ENCODE peak calls at places on chromosomes 1 and 21, in five cellular contexts. T, C, E, O and Z are unnamed samples.

GRCh38 chr1:228099331-228099732 is 3.8 kb downstream of the C1orf35 start:
- DNase-seq in O (no peak), E (no peak), C (no peak), T (no peak), Z (no peak)

GRCh38 chr1:52603301-52603675 is 1.1 kb downstream of the GPX7 start:
- DNase-seq in O (no peak), E (no peak), T (no peak), C (no peak), Z (no peak)

GRCh38 chr1:67570473-67571143 is 114.4 kb upstream of the GADD45A start:
- DNase-seq in E (peak; percentile 78), C (no peak), T (no peak), O (no peak), Z (no peak)

GRCh38 chr1:30412241-30413110 is 310.9 kb downstream of the MATN1 start:
- DNase-seq in T (peak; percentile 50), O (no peak), C (no peak), E (peak; percentile 34), Z (peak; percentile 20)

GRCh38 chr1:26705788-26706237 is 10.0 kb downstream of the ARID1A start:
- DNase-seq in C (no peak), E (peak; percentile 53), T (no peak), O (no peak), Z (peak; percentile 93)

GRCh38 chr1:226995064-226995965 is 55.2 kb downstream of the COQ8A start:
- DNase-seq in T (no peak), O (no peak), C (no peak), E (no peak), Z (no peak)

GRCh38 chr1:99704356-99704816 is 58.5 kb downstream of the PALMD start:
- DNase-seq in C (peak; percentile 24), E (no peak), O (no peak), T (peak; percentile 64), Z (no peak)

GRCh38 chr1:9191216-9191615 is 43.4 kb upstream of the H6PD start:
- DNase-seq in E (no peak), C (no peak), T (no peak), O (no peak), Z (peak; percentile 29)

GRCh38 chr1:97050501-97050900 is 328.9 kb downstream of the PTBP2 start:
- DNase-seq in E (no peak), O (peak; percentile 33), C (no peak), T (no peak), Z (peak; percentile 36)

GRCh38 chr1:40625076-40625475 is 40.4 kb downstream of the RIMS3 start:
- DNase-seq in O (peak; percentile 38), T (no peak), E (no peak), C (peak; percentile 59), Z (no peak)

GRCh38 chr1:168135116-168135981 is 1.4 kb downstream of the GPR161 start:
- DNase-seq in C (no peak), T (no peak), E (no peak), O (no peak), Z (peak; percentile 32)

GRCh38 chr1:24191860-24192259 is 4.8 kb upstream of the IFNLR1 start:
- DNase-seq in O (no peak), T (no peak), C (no peak), E (no peak), Z (no peak)

GRCh38 chr1:152884085-152884484 is 6.0 kb downstream of the SMCP start:
- DNase-seq in T (no peak), C (no peak), E (no peak), O (no peak), Z (no peak)

GRCh38 chr1:167430849-167431242 is 87.5 kb downstream of the CD247 start:
- DNase-seq in C (no peak), O (no peak), E (no peak), T (no peak), Z (no peak)

GRCh38 chr21:37908691-37909090 is 7.6 kb downstream of the KCNJ6 start:
- DNase-seq in E (no peak), T (no peak), O (no peak), C (no peak), Z (no peak)

GRCh38 chr1:89085781-89086180 is 20.8 kb upstream of the GBP1 start:
- DNase-seq in E (no peak), T (no peak), O (no peak), C (peak; percentile 40), Z (peak; percentile 26)

GRCh38 chr1:152049291-152050073 is 12.7 kb upstream of the S100A11 start:
- DNase-seq in E (no peak), C (no peak), O (no peak), T (no peak), Z (no peak)

GRCh38 chr1:64601207-64601606 is 131.3 kb downstream of the CACHD1 start:
- DNase-seq in E (no peak), O (no peak), T (no peak), C (no peak), Z (peak; percentile 86)

GRCh38 chr21:46033410-46034404 is 52.1 kb downstream of the COL6A1 start:
- DNase-seq in C (no peak), O (no peak), T (peak; percentile 62), E (no peak), Z (no peak)

GRCh38 chr1:234724517-234725176 is 114.7 kb upstream of the IRF2BP2 start:
- DNase-seq in C (peak; percentile 80), E (no peak), O (peak; percentile 32), T (peak; percentile 81), Z (no peak)

GRCh38 chr1:58718435-58718834 is 18.6 kb upstream of the MYSM1 start:
- DNase-seq in C (no peak), E (no peak), O (no peak), T (no peak), Z (peak; percentile 47)

GRCh38 chr1:202860744-202861419 is 28.1 kb downstream of the RABIF start:
- DNase-seq in T (peak; percentile 83), O (peak; percentile 85), E (peak; percentile 51), C (peak; percentile 89), Z (peak; percentile 82)

GRCh38 chr1:183515002-183515689 is 42.8 kb downstream of the SMG7 start:
- DNase-seq in O (no peak), T (no peak), C (no peak), E (no peak), Z (no peak)

GRCh38 chr1:31751822-31752241 is 12.3 kb downstream of the ADGRB2 start:
- DNase-seq in C (no peak), E (no peak), O (no peak), T (no peak), Z (no peak)

GRCh38 chr1:45490121-45490622 is 791 bp downstream of the TESK2 start:
- DNase-seq in O (no peak), E (no peak), T (no peak), C (peak; percentile 25), Z (peak; percentile 43)

GRCh38 chr1:53733447-53733931 is 5.5 kb downstream of the GLIS1 start:
- DNase-seq in E (no peak), O (no peak), T (no peak), C (no peak), Z (no peak)

GRCh38 chr1:155961937-155962336 is 16.4 kb downstream of the ARHGEF2 start:
- DNase-seq in O (no peak), C (no peak), E (peak; percentile 96), T (no peak), Z (no peak)

GRCh38 chr1:206455320-206455680 is 15.0 kb upstream of the IKBKE start:
- DNase-seq in T (no peak), O (no peak), E (no peak), C (no peak), Z (no peak)

GRCh38 chr1:206456577-206457375 is 13.5 kb upstream of the IKBKE start:
- DNase-seq in T (peak; percentile 55), E (no peak), C (no peak), O (no peak), Z (no peak)

GRCh38 chr1:206455681-206456344 is 14.5 kb upstream of the IKBKE start:
- DNase-seq in E (no peak), C (no peak), T (no peak), O (peak; percentile 80), Z (peak; percentile 46)

GRCh38 chr1:206459703-206460102 is 10.6 kb upstream of the IKBKE start:
- DNase-seq in E (no peak), T (no peak), O (no peak), C (no peak), Z (no peak)

DNA sequence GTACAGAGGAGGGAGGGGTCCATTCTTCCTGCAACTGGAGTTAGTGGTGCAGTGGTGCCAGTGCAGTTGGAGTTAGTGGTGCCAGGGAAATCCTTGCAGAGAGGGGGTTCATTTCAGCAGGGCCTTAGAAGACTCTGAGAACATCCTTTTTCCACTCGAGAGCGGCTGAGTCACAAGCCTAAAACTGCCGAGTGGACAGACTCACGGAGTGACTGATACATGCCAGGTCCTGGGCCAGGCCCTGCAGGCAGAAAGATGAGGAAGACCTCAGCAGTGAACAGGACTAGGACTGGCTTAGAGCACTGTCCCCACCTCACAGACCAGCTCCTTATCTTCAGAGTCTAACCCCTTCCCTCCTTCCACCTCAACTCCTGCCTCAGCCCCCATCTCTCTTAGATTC is 12.9 kb upstream of the IKBKE start:
- DNase-seq in E (no peak), T (no peak), C (no peak), O (no peak), Z (no peak)
- H3K27ac ChIP-seq in E (no peak overlapping the region), T (no peak overlapping the region), C (no peak overlapping the region), O (no peak overlapping the region), Z (no peak overlapping the region)

GRCh38 chr21:43785134-43785533 is 4.2 kb upstream of the RRP1 start:
- DNase-seq in E (no peak), O (no peak), T (no peak), C (no peak), Z (no peak)
- H3K27ac ChIP-seq in E (no peak overlapping the region), O (no peak overlapping the region), T (no peak overlapping the region), C (no peak overlapping the region), Z (no peak overlapping the region)

DNA sequence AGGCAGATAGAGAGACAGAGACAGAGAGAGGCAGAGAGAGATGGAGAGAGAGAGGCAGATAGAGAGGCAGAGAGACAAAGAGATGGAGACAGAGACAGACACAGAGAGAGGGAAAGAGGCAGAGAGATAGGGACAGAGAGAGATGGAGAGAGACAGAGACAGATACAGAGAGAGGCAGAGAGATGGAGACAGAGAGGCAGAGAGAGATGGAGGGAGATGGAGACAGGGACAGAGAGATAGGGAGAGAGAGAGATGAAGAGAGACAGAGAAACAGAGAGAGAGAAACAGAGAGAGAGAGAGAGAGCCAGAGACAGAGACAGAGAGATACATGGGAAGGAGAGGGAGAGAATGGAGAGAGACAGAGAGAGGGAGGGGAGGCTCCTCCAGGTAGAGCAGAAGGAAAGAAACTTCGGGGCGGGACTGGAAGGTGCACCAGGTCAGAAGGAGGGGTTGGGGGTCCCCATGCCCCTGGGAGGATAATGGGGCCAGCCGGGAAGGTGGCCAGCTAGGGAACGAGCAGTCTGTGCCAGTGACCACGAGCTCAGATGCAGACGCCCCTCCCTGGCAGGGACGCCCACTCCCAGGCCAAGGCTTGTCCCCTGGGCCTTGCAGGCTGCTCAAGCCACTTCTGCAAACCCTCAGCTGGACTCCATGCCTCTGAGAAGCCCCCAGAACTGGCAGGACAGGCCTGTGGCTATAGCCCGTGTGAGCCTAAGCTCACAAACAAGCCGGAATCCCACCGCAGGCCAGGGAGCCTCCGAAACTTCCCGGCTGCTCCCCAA is 3.3 kb downstream of the FNDC10 start:
- DNase-seq in E (no peak), C (no peak), O (no peak), T (no peak), Z (peak; percentile 38)
- H3K27ac ChIP-seq in E (no peak overlapping the region), C (no peak overlapping the region), O (no peak overlapping the region), T (no peak overlapping the region), Z (no peak overlapping the region)

GRCh38 chr1:225762444-225762843 is 15.2 kb upstream of the SRP9 start:
- DNase-seq in E (peak; percentile 61), C (no peak), T (no peak), O (no peak), Z (peak; percentile 39)

GRCh38 chr1:225763815-225764548 is 13.6 kb upstream of the SRP9 start:
- DNase-seq in O (no peak), E (no peak), T (no peak), C (peak; percentile 15), Z (peak; percentile 67)

GRCh38 chr1:225760531-225760930 is 17.1 kb upstream of the SRP9 start:
- DNase-seq in C (no peak), T (no peak), E (no peak), O (no peak), Z (no peak)

GRCh38 chr1:225757927-225758460 is 19.6 kb upstream of the SRP9 start:
- DNase-seq in T (no peak), O (no peak), E (no peak), C (no peak), Z (no peak)

GRCh38 chr1:225762002-225762441 is 15.6 kb upstream of the SRP9 start:
- DNase-seq in O (no peak), C (no peak), E (no peak), T (no peak), Z (peak; percentile 40)
- H3K27ac ChIP-seq in O (peak overlapping the region; percentile 11), C (no peak overlapping the region), E (peak overlapping the region; percentile 50), T (no peak overlapping the region), Z (peak overlapping the region; percentile 77)